ENCODE peak calls at places on chromosomes 7 and 10, in six cellular contexts. U is NCI-H1105 treated with DMSO at 0.1 percent for 48 hours, J is EH, M is NCI-H345, V is prostate gland, K is AML-193. T is an unnamed sample.

GRCh38 chr10:35378547-35379210 is 42.4 kb downstream of the CCNY start:
- DNase-seq in M (no peak), U (no peak), K (no peak), V (no peak), J (peak; percentile 40), T (peak; percentile 65)

GRCh38 chr7:27094304-27095049 is 1.3 kb downstream of the HOXA1 start:
- DNase-seq in K (no peak), V (no peak), J (no peak), M (no peak), U (no peak), T (peak; percentile 59)

GRCh38 chr10:108465871-108466641 is 1301.5 kb upstream of the SORCS1 start:
- DNase-seq in M (no peak), J (peak; percentile 18), V (peak; percentile 13), K (no peak), U (no peak), T (peak; percentile 29)

GRCh38 chr10:87767253-87767652 is 50.8 kb downstream of the ATAD1 start:
- DNase-seq in J (peak; percentile 70), M (no peak), V (no peak), U (no peak), K (no peak), T (peak; percentile 74)

GRCh38 chr10:93991596-93992284 is 2.0 kb upstream of the PLCE1 start:
- DNase-seq in M (no peak), U (no peak), K (no peak), J (peak; percentile 86), V (peak; percentile 27), T (peak; percentile 94)

GRCh38 chr7:101125989-101126650 is 784 bp upstream of the SERPINE1 start:
- DNase-seq in V (no peak), U (peak; percentile 31), M (no peak), J (peak; percentile 84), K (no peak), T (no peak)

GRCh38 chr10:52063159-52063558 is 250.9 kb upstream of the DKK1 start:
- DNase-seq in M (no peak), J (no peak), V (no peak), K (no peak), U (no peak), T (no peak)

GRCh38 chr7:151537818-151538561 is 18.3 kb upstream of the RHEB start:
- DNase-seq in V (peak; percentile 75), K (no peak), M (no peak), U (no peak), J (no peak), T (no peak)

GRCh38 chr7:131182446-131183075 is 145.1 kb upstream of the MKLN1 start:
- DNase-seq in J (peak; percentile 14), K (no peak), M (no peak), U (no peak), V (no peak), T (no peak)

GRCh38 chr10:92569071-92569470 is 4.8 kb downstream of the IDE start:
- DNase-seq in K (no peak), U (no peak), M (no peak), V (no peak), J (peak; percentile 21), T (no peak)

GRCh38 chr10:97320480-97321031 is 1.5 kb downstream of the FRAT1 start:
- DNase-seq in U (no peak), M (no peak), V (no peak), J (no peak), K (peak; percentile 52), T (no peak)

GRCh38 chr7:157000047-157000726 is 10.3 kb downstream of the MNX1 start:
- DNase-seq in J (no peak), U (peak; percentile 18), V (no peak), M (no peak), K (no peak), T (no peak)

GRCh38 chr10:27947513-27947912 is 51.4 kb downstream of the ODAD2 start:
- DNase-seq in J (no peak), U (no peak), M (no peak), V (no peak), K (no peak), T (no peak)

GRCh38 chr10:86306628-86307278 is 59.8 kb downstream of the GRID1 start:
- DNase-seq in K (no peak), J (peak; percentile 39), M (no peak), V (no peak), U (no peak), T (peak; percentile 49)

GRCh38 chr10:49622426-49623425 is 8.9 kb downstream of the CHAT start:
- DNase-seq in J (no peak), U (no peak), V (no peak), K (no peak), M (no peak), T (no peak)

GRCh38 chr7:121192834-121193233 is 136.0 kb upstream of the WNT16 start:
- DNase-seq in K (no peak), J (no peak), M (no peak), U (no peak), V (no peak), T (no peak)

GRCh38 chr7:17697128-17697881 is 243.0 kb downstream of the SNX13 start:
- DNase-seq in M (no peak), J (peak; percentile 37), V (no peak), U (no peak), K (no peak), T (no peak)

T was measured in mesendoderm.